ENCODE peak calls at places on chromosomes 2 and 18, in ten cellular contexts. F is BE2C; W is BJ; Z is right lobe of liver; Y is neural crest cell; T is thyroid gland; D is CD8-positive, alpha-beta T cell; A is AG09319; K is lower lobe of right lung; P is hepatocyte. S is an unnamed sample.

GRCh38 chr18:75172299-75173124 is 36.4 kb downstream of the PTGR3 start:
- DNase-seq in F (no peak), W (no peak), Z (no peak), Y (no peak), T (no peak), D (no peak), A (no peak), K (no peak), P (no peak), S (no peak)

GRCh38 chr2:164903214-164903613 is 52.1 kb downstream of the SLC38A11 start:
- DNase-seq in F (no peak), W (no peak), Z (no peak), Y (no peak), T (no peak), D (no peak), A (peak; percentile 60), K (no peak), P (no peak), S (no peak)

GRCh38 chr2:172083725-172084483 is 1.4 kb upstream of the DLX1 start:
- DNase-seq in F (no peak), W (no peak), Z (no peak), Y (no peak), T (no peak), D (no peak), A (no peak), K (no peak), P (no peak), S (no peak)

GRCh38 chr2:216023055-216023648 is 9.8 kb upstream of the MREG start:
- DNase-seq in F (peak; percentile 63), W (no peak), Z (no peak), Y (peak; percentile 36), T (peak; percentile 46), D (peak; percentile 18), A (no peak), K (no peak), P (peak; percentile 70), S (peak; percentile 56)

GRCh38 chr2:239305771-239306170 is 95.0 kb downstream of the HDAC4 start:
- DNase-seq in F (no peak), W (no peak), Z (no peak), Y (no peak), T (no peak), D (no peak), A (no peak), K (no peak), P (no peak), S (no peak)

GRCh38 chr2:134491022-134491421 is 227.8 kb downstream of the TMEM163 start:
- DNase-seq in F (no peak), W (no peak), Z (no peak), Y (no peak), T (no peak), D (no peak), A (no peak), K (no peak), P (no peak), S (no peak)

GRCh38 chr2:29053223-29053622 is 21.1 kb downstream of the PCARE start:
- DNase-seq in F (no peak), W (no peak), Z (no peak), Y (no peak), T (no peak), D (no peak), A (no peak), K (no peak), P (no peak), S (no peak)

GRCh38 chr2:189522435-189523151 is 58.0 kb downstream of the SLC40A1 start:
- DNase-seq in F (no peak), W (no peak), Z (no peak), Y (no peak), T (no peak), D (no peak), A (no peak), K (no peak), P (peak; percentile 45), S (no peak)

GRCh38 chr2:235654115-235654514 is 160.3 kb downstream of the AGAP1 start:
- DNase-seq in F (no peak), W (no peak), Z (no peak), Y (no peak), T (no peak), D (no peak), A (no peak), K (no peak), P (no peak), S (no peak)

GRCh38 chr2:7539760-7540159 is 622.5 kb downstream of the RNF144A start:
- DNase-seq in F (no peak), W (peak; percentile 27), Z (no peak), Y (no peak), T (no peak), D (no peak), A (no peak), K (no peak), P (peak; percentile 16), S (no peak)

GRCh38 chr2:152606965-152607364 is 110.3 kb downstream of the PRPF40A start:
- DNase-seq in F (no peak), W (no peak), Z (no peak), Y (no peak), T (no peak), D (no peak), A (no peak), K (no peak), P (no peak), S (no peak)

GRCh38 chr18:1094408-1094807 is 189.7 kb downstream of the ADCYAP1 start:
- DNase-seq in F (no peak), W (no peak), Z (no peak), Y (no peak), T (no peak), D (no peak), A (no peak), K (no peak), P (no peak), S (no peak)

GRCh38 chr2:28406276-28407096 is 13.8 kb downstream of the FOSL2 start:
- DNase-seq in F (no peak), W (no peak), Z (no peak), Y (no peak), T (no peak), D (peak; percentile 47), A (no peak), K (peak; percentile 86), P (no peak), S (no peak)

GRCh38 chr2:97737421-97738235 is 24.3 kb downstream of the ZAP70 start:
- DNase-seq in F (no peak), W (no peak), Z (no peak), Y (no peak), T (no peak), D (no peak), A (no peak), K (no peak), P (no peak), S (no peak)

GRCh38 chr2:159873136-159873728 is 75.2 kb upstream of the CD302 start:
- DNase-seq in F (no peak), W (no peak), Z (no peak), Y (peak; percentile 9), T (no peak), D (no peak), A (no peak), K (no peak), P (no peak), S (no peak)

DNA sequence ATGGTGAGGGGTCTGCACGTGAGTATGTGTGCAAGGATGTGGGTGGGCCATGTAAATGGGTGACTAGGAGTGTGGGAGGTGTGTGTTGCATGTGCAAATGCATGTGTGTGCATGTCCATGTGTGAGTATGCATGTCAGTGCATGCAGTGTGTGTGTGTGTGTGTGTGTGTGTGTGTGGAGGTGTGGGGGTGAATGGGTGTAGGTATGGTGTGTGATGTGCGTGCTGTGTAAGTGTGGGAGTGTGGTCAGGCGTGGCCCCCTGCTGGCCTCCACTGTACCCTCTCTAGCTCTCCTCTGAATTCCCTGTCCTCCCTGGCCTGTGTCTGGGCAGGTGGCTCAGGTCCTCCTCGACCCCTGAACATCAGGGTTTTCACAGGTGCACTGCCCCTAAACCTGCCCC is 230.3 kb downstream of the CELF4 start:
- DNase-seq in F (peak; percentile 49), W (no peak), Z (no peak), Y (peak; percentile 6), T (no peak), D (no peak), A (no peak), K (no peak), P (peak; percentile 45), S (peak; percentile 30)
- TF ChIP-seq CTCF in F (peak; percentile 56), W (peak; percentile 19), Z (peak; percentile 15), Y (peak; percentile 46), T (peak; percentile 28), D (no peak), A (peak; percentile 40), K (no peak), P (peak; percentile 44), S (peak; percentile 26)

GRCh38 chr2:186589733-186590537 is at the start of gene ITGAV:
- DNase-seq in F (peak; percentile 88), W (peak; percentile 43), Z (peak; percentile 94), Y (peak; percentile 84), T (peak; percentile 97), D (peak; percentile 72), A (peak; percentile 69), K (peak; percentile 97), P (peak; percentile 97), S (peak; percentile 86)
- TF ChIP-seq CTCF in F (no peak), W (peak; percentile 4), Z (no peak), Y (no peak), T (peak; percentile 13), D (no peak), A (no peak), K (no peak), P (no peak), S (no peak)

GRCh38 chr2:137893145-137893544 is 71.1 kb upstream of the HNMT start:
- DNase-seq in F (no peak), W (no peak), Z (no peak), Y (no peak), T (no peak), D (no peak), A (no peak), K (no peak), P (no peak), S (no peak)

GRCh38 chr2:137886432-137886831 is 77.8 kb upstream of the HNMT start:
- DNase-seq in F (peak; percentile 4), W (no peak), Z (no peak), Y (no peak), T (no peak), D (no peak), A (no peak), K (no peak), P (peak; percentile 57), S (peak; percentile 11)

GRCh38 chr2:137888845-137889244 is 75.4 kb upstream of the HNMT start:
- DNase-seq in F (peak; percentile 40), W (no peak), Z (peak; percentile 65), Y (peak; percentile 40), T (peak; percentile 3), D (no peak), A (no peak), K (peak; percentile 49), P (peak; percentile 61), S (peak; percentile 62)
- TF ChIP-seq CTCF in F (peak; percentile 57), W (peak; percentile 54), Z (peak; percentile 50), Y (peak; percentile 65), T (peak; percentile 35), D (no peak), A (peak; percentile 37), K (peak; percentile 34), P (peak; percentile 65), S (no peak)

DNA sequence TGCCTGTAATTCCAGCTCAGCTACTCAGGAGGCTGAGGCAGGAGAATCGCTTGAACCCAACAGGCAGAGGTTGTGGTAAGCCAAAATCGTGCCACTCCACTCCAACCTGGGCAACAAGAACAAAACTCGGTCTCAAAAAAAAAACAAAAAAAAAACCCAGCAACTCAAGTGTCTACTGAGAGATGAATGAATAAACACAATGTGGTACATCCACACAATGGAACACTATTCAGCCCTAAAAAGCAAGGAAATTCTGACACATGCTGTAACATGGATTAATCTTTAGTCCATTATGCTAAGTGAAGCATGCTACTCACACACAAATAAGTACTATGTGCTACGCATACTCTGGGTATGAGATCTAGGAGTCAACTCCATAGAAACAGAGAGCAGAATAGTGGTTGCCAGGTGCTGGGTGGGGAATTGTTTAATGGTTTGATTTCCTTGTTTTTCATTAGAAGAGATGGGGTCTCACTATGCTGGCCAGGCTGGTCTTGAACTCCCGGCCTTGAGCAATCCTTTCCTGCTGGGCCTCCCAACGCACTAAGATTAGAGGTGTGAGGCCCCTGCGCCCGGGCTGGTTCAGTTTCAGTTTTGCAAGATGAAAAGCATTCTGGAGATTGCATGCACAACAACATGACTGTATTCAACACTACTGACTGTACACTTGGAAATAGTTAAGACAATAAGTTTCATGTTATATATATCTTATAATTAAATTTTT is 15.9 kb downstream of the SMPD4 start:
- DNase-seq in F (no peak), W (no peak), Z (no peak), Y (no peak), T (no peak), D (no peak), A (no peak), K (no peak), P (no peak), S (no peak)
- TF ChIP-seq CTCF in F (no peak), W (no peak), Z (no peak), Y (no peak), T (no peak), D (no peak), A (no peak), K (no peak), P (no peak), S (no peak)